ENCODE peak calls at places on chromosomes 1 and 21, in six cellular contexts. E is activated T-cell treated with anti-CD3 and anti-CD28 coated beads, Interleukin-2, amount 50 U/mL, for 72 hours; R is lung; B is chondrocyte; L is substantia nigra; D is CD8-positive, alpha-beta T cell. M is an unnamed sample.

GRCh38 chr1:67460648-67461500 is 30.7 kb upstream of the SERBP1 start:
- DNase-seq in L (no peak), E (no peak), D (no peak), B (no peak), R (no peak), M (no peak)

GRCh38 chr1:54519709-54520108 is 28.3 kb upstream of the ACOT11 start:
- DNase-seq in B (no peak), D (no peak), R (no peak), E (no peak), L (no peak), M (no peak)

GRCh38 chr21:33350676-33351075 is 25.9 kb downstream of the IFNAR1 start:
- DNase-seq in D (no peak), E (no peak), R (no peak), B (no peak), L (no peak), M (no peak)

GRCh38 chr1:32592953-32593352 is 53.7 kb downstream of the ZBTB8A start:
- DNase-seq in R (no peak), D (no peak), L (no peak), E (no peak), B (no peak), M (no peak)

GRCh38 chr1:116412898-116413297 is 39.9 kb downstream of the ATP1A1 start:
- DNase-seq in D (no peak), B (no peak), E (no peak), L (no peak), R (no peak), M (no peak)

GRCh38 chr1:20484526-20485462 is 1.2 kb downstream of the CAMK2N1 start:
- DNase-seq in B (no peak), E (no peak), D (no peak), R (no peak), L (no peak), M (no peak)

GRCh38 chr1:28370220-28371010 is 875 bp downstream of the PHACTR4 start:
- DNase-seq in R (peak), D (peak), B (no peak), E (peak), L (no peak), M (peak)

GRCh38 chr1:214551052-214551435 is 358 bp downstream of the PTPN14 start:
- DNase-seq in L (peak), R (peak), D (no peak), B (peak), E (peak), M (no peak)

GRCh38 chr1:92567211-92567868 is 80.6 kb upstream of the GFI1 start:
- DNase-seq in D (no peak), E (no peak), R (no peak), L (no peak), B (no peak), M (no peak)

GRCh38 chr1:41776896-41777431 is 141.8 kb downstream of the HIVEP3 start:
- DNase-seq in B (no peak), E (no peak), D (no peak), R (peak), L (peak), M (peak)

GRCh38 chr21:39175665-39176064 is 7.6 kb downstream of the PSMG1 start:
- DNase-seq in E (no peak), D (no peak), R (no peak), L (no peak), B (no peak), M (no peak)

GRCh38 chr1:234235373-234235772 is 137.9 kb upstream of the COA6 start:
- DNase-seq in L (no peak), D (no peak), E (no peak), R (no peak), B (no peak), M (no peak)

GRCh38 chr1:2582401-2582800 is 4.2 kb upstream of the PRXL2B start:
- DNase-seq in B (no peak), D (no peak), E (no peak), L (no peak), R (no peak), M (no peak)

GRCh38 chr1:103416681-103417318 is 108.7 kb upstream of the RNPC3 start:
- DNase-seq in B (no peak), L (no peak), R (no peak), E (no peak), D (no peak), M (no peak)

GRCh38 chr1:87221008-87221407 is 107.7 kb upstream of the LMO4 start:
- DNase-seq in B (no peak), R (no peak), D (no peak), L (no peak), E (no peak), M (no peak)

GRCh38 chr1:10161541-10162290 is 48.7 kb upstream of the KIF1B start:
- DNase-seq in R (no peak), B (no peak), L (no peak), E (no peak), D (no peak), M (peak)

GRCh38 chr1:219299420-219299819 is 125.7 kb downstream of the LYPLAL1 start:
- DNase-seq in D (no peak), L (no peak), B (no peak), R (no peak), E (no peak), M (no peak)

GRCh38 chr21:46128106-46128982 is 27.0 kb downstream of the FTCD start:
- DNase-seq in B (peak), L (no peak), R (no peak), D (no peak), E (no peak), M (no peak)

GRCh38 chr21:37266515-37267221 is 466 bp downstream of the VPS26C start:
- DNase-seq in E (no peak), L (no peak), D (no peak), B (no peak), R (no peak), M (no peak)

GRCh38 chr21:36892201-36892600 is 74.3 kb downstream of the HLCS start:
- DNase-seq in D (no peak), L (no peak), E (no peak), R (no peak), B (no peak), M (no peak)

GRCh38 chr1:192379536-192379935 is 62.7 kb downstream of the RGS21 start:
- DNase-seq in B (no peak), E (no peak), D (no peak), L (no peak), R (no peak), M (no peak)

GRCh38 chr1:227437495-227438008 is 119.3 kb upstream of the CDC42BPA start:
- DNase-seq in D (no peak), B (no peak), R (no peak), E (no peak), L (no peak), M (peak)

GRCh38 chr1:65467536-65467935 is 47.1 kb downstream of the LEPR start:
- DNase-seq in R (no peak), B (no peak), E (no peak), L (no peak), D (no peak), M (no peak)

GRCh38 chr1:154151311-154151710 is 3.6 kb downstream of the NUP210L start:
- DNase-seq in R (no peak), E (no peak), B (no peak), L (no peak), D (no peak), M (no peak)

GRCh38 chr1:221765527-221765926 is 23.6 kb upstream of the DUSP10 start:
- DNase-seq in B (no peak), L (no peak), E (no peak), D (no peak), R (no peak), M (no peak)

GRCh38 chr1:215132156-215132555 is 49.6 kb downstream of the KCNK2 start:
- DNase-seq in E (no peak), B (no peak), D (no peak), L (no peak), R (no peak), M (no peak)

GRCh38 chr1:27575861-27576331 is 28.0 kb downstream of the AHDC1 start:
- DNase-seq in E (no peak), D (no peak), L (no peak), R (peak), B (no peak), M (no peak)

GRCh38 chr1:17289756-17290155 is 18.2 kb upstream of the PADI4 start:
- DNase-seq in L (no peak), E (no peak), B (no peak), D (no peak), R (no peak), M (no peak)

GRCh38 chr1:30310966-30311742 is 412.2 kb downstream of the MATN1 start:
- DNase-seq in D (no peak), R (no peak), E (no peak), B (peak), L (no peak), M (no peak)